ENCODE peak calls at places on chromosomes 7 and 10, in eight cellular contexts. K is kidney epithelial cell, E is head of caudate nucleus, P is GM04504, S is right atrium auricular region, H is T-helper 2 cell, D is amniotic stem cell, W is retina. N is an unnamed sample.

GRCh38 chr7:70696139-70696782 is 435.7 kb upstream of the GALNT17 start:
- DNase-seq in K (no peak), E (no peak), P (no peak), S (no peak), H (no peak), D (no peak), W (peak; percentile 56), N (no peak)

GRCh38 chr10:129968937-129969527 is 5.0 kb upstream of the EBF3 start:
- DNase-seq in K (no peak), E (no peak), P (no peak), S (no peak), H (no peak), D (no peak), W (peak; percentile 89), N (no peak)

GRCh38 chr10:129483427-129484010 is 16.5 kb downstream of the MGMT start:
- DNase-seq in K (no peak), E (no peak), P (no peak), S (no peak), H (no peak), D (no peak), W (no peak), N (no peak)

GRCh38 chr7:135558337-135558767 is 635 bp downstream of the NUP205 start:
- DNase-seq in K (peak; percentile 18), E (peak; percentile 46), P (peak; percentile 16), S (peak; percentile 71), H (peak; percentile 54), D (peak; percentile 31), W (no peak), N (no peak)

GRCh38 chr10:78944658-78945333 is 124.0 kb upstream of the ZMIZ1 start:
- DNase-seq in K (peak; percentile 52), E (no peak), P (peak; percentile 94), S (no peak), H (no peak), D (peak; percentile 82), W (peak; percentile 62), N (peak; percentile 92)

GRCh38 chr7:148735141-148735540 is 36.4 kb downstream of the CUL1 start:
- DNase-seq in K (no peak), E (no peak), P (no peak), S (no peak), H (no peak), D (no peak), W (no peak), N (no peak)

GRCh38 chr10:44394696-44395383 is 9.9 kb upstream of the CXCL12 start:
- DNase-seq in K (no peak), E (no peak), P (no peak), S (no peak), H (no peak), D (no peak), W (peak; percentile 0), N (no peak)

GRCh38 chr10:20887706-20888535 is 9.2 kb downstream of the NEBL start:
- DNase-seq in K (no peak), E (no peak), P (no peak), S (no peak), H (no peak), D (no peak), W (no peak), N (no peak)

GRCh38 chr7:156607332-156608175 is 33.0 kb upstream of the RNF32 start:
- DNase-seq in K (no peak), E (no peak), P (no peak), S (no peak), H (no peak), D (no peak), W (peak; percentile 30), N (no peak)

GRCh38 chr7:87926581-87927461 is 7.2 kb upstream of the ADAM22 start:
- DNase-seq in K (peak; percentile 25), E (no peak), P (no peak), S (no peak), H (no peak), D (no peak), W (no peak), N (no peak)

GRCh38 chr10:71773221-71773971 is at the start of gene VSIR:
- DNase-seq in K (no peak), E (peak; percentile 88), P (peak; percentile 70), S (peak; percentile 89), H (peak; percentile 89), D (peak; percentile 34), W (peak; percentile 89), N (peak; percentile 52)

GRCh38 chr7:112487457-112487856 is 6.7 kb downstream of the LSMEM1 start:
- DNase-seq in K (no peak), E (no peak), P (no peak), S (no peak), H (no peak), D (no peak), W (peak; percentile 72), N (no peak)

GRCh38 chr7:106823631-106824030 is 41.5 kb upstream of the PIK3CG start:
- DNase-seq in K (no peak), E (no peak), P (no peak), S (no peak), H (no peak), D (no peak), W (no peak), N (no peak)

GRCh38 chr7:45573636-45574470 is at the start of gene ADCY1:
- DNase-seq in K (no peak), E (no peak), P (no peak), S (no peak), H (no peak), D (no peak), W (peak; percentile 68), N (no peak)

GRCh38 chr10:8042864-8043568 is 11.5 kb upstream of the GATA3 start:
- DNase-seq in K (no peak), E (no peak), P (no peak), S (no peak), H (no peak), D (no peak), W (peak; percentile 68), N (no peak)

GRCh38 chr7:102813256-102814024 is 64.6 kb downstream of the FAM185A start:
- DNase-seq in K (no peak), E (no peak), P (no peak), S (no peak), H (no peak), D (no peak), W (no peak), N (no peak)

GRCh38 chr7:88212918-88213317 is 6.9 kb downstream of the SRI start:
- DNase-seq in K (no peak), E (no peak), P (no peak), S (no peak), H (no peak), D (no peak), W (no peak), N (no peak)

GRCh38 chr7:67618569-67619543 is 622.2 kb downstream of the TYW1 start:
- DNase-seq in K (no peak), E (peak; percentile 53), P (no peak), S (no peak), H (no peak), D (no peak), W (peak; percentile 49), N (no peak)

GRCh38 chr10:30736685-30737232 is 107.2 kb upstream of the LYZL2 start:
- DNase-seq in K (peak; percentile 99), E (no peak), P (peak; percentile 99), S (peak; percentile 77), H (no peak), D (peak; percentile 95), W (no peak), N (peak; percentile 99)

GRCh38 chr10:75334720-75335119 is 66.8 kb downstream of the ZNF503 start:
- DNase-seq in K (no peak), E (no peak), P (no peak), S (no peak), H (no peak), D (no peak), W (no peak), N (no peak)

GRCh38 chr10:118754132-118754555 is 626 bp downstream of the CACUL1 start:
- DNase-seq in K (no peak), E (peak; percentile 26), P (no peak), S (no peak), H (no peak), D (peak; percentile 5), W (peak; percentile 90), N (no peak)

GRCh38 chr10:3825244-3825643 is 40.2 kb upstream of the KLF6 start:
- DNase-seq in K (no peak), E (no peak), P (peak; percentile 69), S (no peak), H (no peak), D (peak; percentile 75), W (no peak), N (no peak)

GRCh38 chr7:122652851-122653250 is 46.1 kb downstream of the RNF133 start:
- DNase-seq in K (no peak), E (no peak), P (no peak), S (no peak), H (no peak), D (no peak), W (no peak), N (no peak)

GRCh38 chr7:95420996-95421846 is 13.6 kb downstream of the PON2 start:
- DNase-seq in K (no peak), E (no peak), P (no peak), S (no peak), H (no peak), D (no peak), W (no peak), N (peak; percentile 48)

GRCh38 chr10:97867220-97867800 is 17.7 kb downstream of the GOLGA7B start:
- DNase-seq in K (no peak), E (no peak), P (no peak), S (no peak), H (no peak), D (no peak), W (no peak), N (no peak)

GRCh38 chr10:102795453-102796406 is 41.5 kb downstream of the CYP17A1 start:
- DNase-seq in K (no peak), E (no peak), P (no peak), S (no peak), H (no peak), D (no peak), W (no peak), N (no peak)

GRCh38 chr7:139830779-139831498 is 1.9 kb downstream of the TBXAS1 start:
- DNase-seq in K (no peak), E (no peak), P (no peak), S (no peak), H (no peak), D (no peak), W (no peak), N (no peak)

GRCh38 chr7:103154042-103154441 is 5.1 kb upstream of the NAPEPLD start:
- DNase-seq in K (no peak), E (no peak), P (no peak), S (no peak), H (no peak), D (no peak), W (no peak), N (no peak)

GRCh38 chr10:133260895-133261725 is 15.6 kb downstream of the ADAM8 start:
- DNase-seq in K (no peak), E (peak; percentile 75), P (no peak), S (peak; percentile 61), H (peak; percentile 63), D (no peak), W (peak; percentile 73), N (no peak)

GRCh38 chr10:59622320-59622901 is 87.2 kb downstream of the SLC16A9 start:
- DNase-seq in K (no peak), E (peak; percentile 41), P (peak; percentile 22), S (peak; percentile 60), H (no peak), D (no peak), W (peak; percentile 84), N (peak; percentile 5)

GRCh38 chr10:35359056-35359455 is 22.7 kb downstream of the CCNY start:
- DNase-seq in K (no peak), E (no peak), P (no peak), S (no peak), H (no peak), D (no peak), W (no peak), N (no peak)

GRCh38 chr10:86376852-86377796 is 10.5 kb upstream of the GRID1 start:
- DNase-seq in K (no peak), E (peak; percentile 63), P (no peak), S (peak; percentile 70), H (peak; percentile 68), D (no peak), W (peak; percentile 93), N (no peak)

GRCh38 chr10:15789793-15790525 is 70.2 kb upstream of the ITGA8 start:
- DNase-seq in K (no peak), E (no peak), P (peak; percentile 76), S (no peak), H (no peak), D (no peak), W (no peak), N (peak; percentile 61)

GRCh38 chr7:87369216-87369615 is 23.8 kb downstream of the CROT start:
- DNase-seq in K (no peak), E (no peak), P (no peak), S (no peak), H (no peak), D (no peak), W (no peak), N (no peak)

N was measured in AG09319.